ENCODE peak calls at places on chromosome 10, in ten cellular contexts. C, L, M, O, S, I, D, A, V and P are unnamed samples.

GRCh38 chr10:79179404-79180309 is 110.9 kb downstream of the ZMIZ1 start:
- DNase-seq in O (peak), L (no peak), A (no peak), I (no peak), V (no peak), D (peak), M (peak), C (no peak), S (no peak), P (no peak)

GRCh38 chr10:26488344-26488743 is 50.2 kb downstream of the APBB1IP start:
- DNase-seq in D (no peak), C (no peak), L (no peak), M (no peak), V (no peak), A (no peak), S (no peak), I (no peak), O (no peak), P (no peak)

GRCh38 chr10:36026081-36026480 is 384.0 kb upstream of the FZD8 start:
- DNase-seq in S (no peak), A (no peak), I (no peak), O (no peak), M (no peak), L (no peak), C (no peak), V (no peak), D (no peak), P (no peak)

GRCh38 chr10:125407000-125407502 is 246.7 kb upstream of the CTBP2 start:
- DNase-seq in O (no peak), D (no peak), I (peak), S (no peak), C (no peak), L (no peak), A (no peak), V (no peak), M (no peak), P (no peak)

GRCh38 chr10:111598433-111599059 is 521.7 kb downstream of the ADRA2A start:
- DNase-seq in M (peak), C (peak), V (peak), O (peak), S (peak), A (peak), I (peak), D (peak), L (peak), P (peak)

GRCh38 chr10:124735491-124736286 is 8.5 kb downstream of the FAM53B start:
- DNase-seq in I (no peak), A (no peak), S (no peak), D (no peak), V (no peak), M (no peak), C (no peak), O (no peak), L (no peak), P (peak)

GRCh38 chr10:43231523-43232078 is 35.3 kb downstream of the RASGEF1A start:
- DNase-seq in V (no peak), S (no peak), L (no peak), M (no peak), I (no peak), C (no peak), A (no peak), D (no peak), O (peak), P (no peak)

GRCh38 chr10:70952446-70952845 is 64.1 kb upstream of the PCBD1 start:
- DNase-seq in A (no peak), M (no peak), I (no peak), S (no peak), D (no peak), L (no peak), O (no peak), V (no peak), C (no peak), P (no peak)

GRCh38 chr10:4596951-4597350 is 229.1 kb upstream of the AKR1E2 start:
- DNase-seq in A (no peak), S (no peak), I (no peak), L (no peak), V (no peak), M (no peak), O (no peak), C (no peak), D (no peak), P (no peak)

GRCh38 chr10:87863102-87863943 is at the start of the genes KLLN and PTEN:
- DNase-seq in L (peak), M (peak), C (peak), S (peak), D (peak), O (peak), A (peak), V (peak), I (peak), P (peak)

GRCh38 chr10:60778978-60779668 is 845 bp downstream of the CDK1 start:
- DNase-seq in A (no peak), D (no peak), M (peak), C (no peak), L (no peak), V (no peak), S (peak), O (no peak), I (no peak), P (no peak)

GRCh38 chr10:116798859-116799258 is 50.4 kb upstream of the ENO4 start:
- DNase-seq in S (no peak), C (no peak), D (no peak), A (no peak), O (no peak), I (no peak), V (no peak), L (no peak), M (no peak), P (no peak)

GRCh38 chr10:72058989-72059842 is 29.1 kb downstream of the SPOCK2 start:
- DNase-seq in I (no peak), S (no peak), M (peak), D (no peak), C (no peak), A (no peak), O (no peak), L (no peak), V (no peak), P (no peak)

GRCh38 chr10:27344568-27345454 is 104.2 kb upstream of the ACBD5 start:
- DNase-seq in L (no peak), A (no peak), O (no peak), I (no peak), C (no peak), M (no peak), D (no peak), S (no peak), V (peak), P (no peak)

GRCh38 chr10:67936416-67936815 is 52.0 kb downstream of the SIRT1 start:
- DNase-seq in A (no peak), M (peak), D (no peak), C (no peak), L (no peak), O (no peak), S (no peak), I (no peak), V (no peak), P (no peak)

GRCh38 chr10:71773221-71773971 is at the start of gene VSIR:
- DNase-seq in I (peak), M (peak), S (peak), L (peak), O (peak), C (peak), A (peak), D (peak), V (peak), P (no peak)

GRCh38 chr10:106436123-106436740 is 728.3 kb downstream of the SORCS1 start:
- DNase-seq in O (no peak), A (no peak), D (no peak), I (no peak), V (no peak), M (no peak), L (no peak), S (no peak), C (no peak), P (no peak)

GRCh38 chr10:59362991-59363390 is 642 bp upstream of the FAM13C start:
- DNase-seq in L (no peak), O (peak), M (peak), S (no peak), I (no peak), V (no peak), A (no peak), D (peak), C (no peak), P (peak)
- TF ChIP-seq MAX in L (no peak), O (no peak), M (no peak), S (no peak), I (no peak), V (no peak), A (no peak), D (no peak), C (no peak), P (no peak)

GRCh38 chr10:28551086-28551485 is 18.2 kb downstream of the WAC start:
- DNase-seq in O (no peak), M (peak), C (no peak), I (no peak), L (no peak), D (no peak), A (no peak), S (no peak), V (no peak), P (no peak)
- TF ChIP-seq MAX in O (no peak), M (no peak), C (no peak), I (no peak), L (no peak), D (no peak), A (no peak), S (no peak), V (no peak), P (no peak)

GRCh38 chr10:127537924-127538323 is 11.2 kb upstream of the NPS start:
- DNase-seq in M (no peak), V (no peak), S (no peak), D (no peak), A (no peak), C (no peak), I (no peak), O (no peak), L (no peak), P (no peak)
- TF ChIP-seq MAX in M (no peak), V (no peak), S (no peak), D (no peak), A (no peak), C (no peak), I (no peak), O (no peak), L (no peak), P (no peak)

DNA sequence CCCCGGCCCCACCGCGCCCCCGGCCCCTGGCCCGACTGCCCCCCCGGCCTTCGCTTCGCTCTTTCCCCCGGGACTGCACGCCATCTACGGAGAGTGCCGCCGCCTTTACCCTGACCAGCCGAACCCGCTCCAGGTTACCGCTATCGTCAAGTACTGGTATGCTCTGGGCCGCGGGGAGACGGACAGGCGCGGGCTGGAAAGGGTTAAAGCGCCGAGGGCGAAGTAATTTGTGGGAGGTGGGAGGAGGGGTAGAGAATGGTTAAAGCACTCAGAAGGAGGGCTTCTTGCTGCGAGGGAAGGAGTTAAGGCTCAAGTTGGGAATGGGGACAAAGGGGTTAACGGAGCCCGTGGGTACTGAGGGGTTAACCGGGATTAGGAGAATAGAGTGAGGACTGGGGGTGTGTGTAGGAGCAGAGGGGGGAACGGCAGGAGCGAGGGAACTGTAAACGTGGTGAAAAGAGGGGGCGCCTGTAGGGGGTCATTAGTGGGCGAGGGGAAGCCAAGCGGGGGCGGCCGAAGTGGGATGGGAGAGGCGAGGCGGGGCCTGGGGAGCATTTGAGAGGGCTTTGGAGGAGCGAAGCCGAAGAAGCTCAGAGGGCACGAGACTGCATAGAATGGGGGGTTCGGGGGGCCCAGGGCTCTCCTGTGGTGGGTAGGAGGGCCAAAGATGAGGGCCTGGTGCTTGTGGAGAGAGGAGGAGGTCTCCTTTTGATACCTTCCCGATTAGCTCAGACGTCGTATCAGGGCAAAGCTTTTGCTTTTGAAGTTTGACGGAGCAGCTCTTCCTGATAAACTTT is 605 bp downstream of the SUFU start:
- DNase-seq in A (no peak), C (peak), M (peak), L (no peak), I (no peak), O (peak), S (peak), V (no peak), D (peak), P (peak)
- TF ChIP-seq MAX in A (peak), C (no peak), M (no peak), L (no peak), I (no peak), O (no peak), S (no peak), V (no peak), D (peak), P (peak)

DNA sequence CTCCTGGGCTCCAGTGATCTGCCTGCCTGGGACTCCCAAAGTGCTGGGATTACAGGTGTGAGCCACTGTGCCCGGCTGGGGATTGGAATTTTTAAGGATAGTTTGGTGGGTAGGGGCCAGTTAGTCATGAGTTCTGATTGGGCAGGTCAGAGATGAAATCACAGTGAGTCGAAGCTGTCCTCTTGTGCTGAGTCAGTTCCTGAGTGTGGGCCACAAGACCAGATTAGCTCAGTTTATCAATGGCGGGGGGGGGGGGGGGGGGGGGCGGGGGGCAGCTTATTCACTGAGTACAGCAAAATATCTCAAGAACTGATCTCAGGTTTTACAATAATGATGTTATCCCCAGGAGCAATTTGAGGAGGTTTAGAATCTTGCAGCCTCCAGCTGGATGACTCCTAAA is 11.6 kb upstream of the ERCC6 start:
- DNase-seq in I (peak), S (no peak), L (no peak), V (no peak), O (no peak), C (no peak), M (peak), D (no peak), A (no peak), P (no peak)
- TF ChIP-seq MAX in I (no peak), S (no peak), L (no peak), V (no peak), O (no peak), C (no peak), M (no peak), D (no peak), A (no peak), P (no peak)

GRCh38 chr10:58755688-58756087 is 243.0 kb downstream of the BICC1 start:
- DNase-seq in S (no peak), I (no peak), L (peak), V (no peak), D (no peak), M (no peak), O (no peak), C (no peak), A (no peak), P (no peak)
- TF ChIP-seq MAX in S (no peak), I (no peak), L (no peak), V (no peak), D (no peak), M (no peak), O (no peak), C (no peak), A (no peak), P (no peak)

GRCh38 chr10:86437447-86437846 is 70.9 kb upstream of the GRID1 start:
- DNase-seq in M (no peak), I (no peak), O (no peak), V (no peak), S (no peak), C (no peak), A (no peak), L (no peak), D (no peak), P (no peak)

GRCh38 chr10:86438091-86438749 is 71.6 kb upstream of the GRID1 start:
- DNase-seq in C (no peak), L (no peak), D (no peak), M (no peak), A (peak), S (no peak), I (no peak), O (no peak), V (no peak), P (no peak)

GRCh38 chr10:86440874-86441838 is 74.6 kb upstream of the GRID1 start:
- DNase-seq in C (no peak), A (peak), D (no peak), O (no peak), M (peak), S (no peak), L (peak), V (no peak), I (no peak), P (no peak)

GRCh38 chr10:86436963-86437362 is 70.4 kb upstream of the GRID1 start:
- DNase-seq in I (no peak), C (no peak), A (no peak), O (no peak), M (no peak), D (no peak), V (no peak), L (no peak), S (no peak), P (no peak)

DNA sequence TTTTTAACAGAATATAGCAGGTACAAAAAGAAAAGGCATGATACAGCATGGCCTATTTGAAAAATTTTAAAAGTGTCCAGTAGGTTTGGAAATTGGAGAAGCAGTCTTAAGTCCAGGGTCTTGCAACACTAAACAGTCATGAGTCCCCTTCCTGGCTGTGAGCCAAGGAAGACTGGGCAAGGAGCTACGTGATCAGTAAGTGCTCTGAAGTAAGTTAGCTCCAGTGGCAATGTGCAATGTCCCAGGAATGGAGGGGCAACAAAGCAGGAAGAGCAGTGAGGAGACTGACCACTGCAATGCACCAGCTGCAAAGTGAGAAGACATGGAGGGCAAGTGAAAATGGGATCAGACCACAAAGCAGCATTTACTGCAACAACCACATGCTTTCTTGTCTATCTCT is 72.9 kb upstream of the GRID1 start:
- DNase-seq in D (no peak), O (no peak), S (peak), C (no peak), V (no peak), L (peak), I (no peak), A (peak), M (no peak), P (no peak)
- TF ChIP-seq MAX in D (no peak), O (no peak), S (peak), C (no peak), V (no peak), L (no peak), I (no peak), A (peak), M (no peak), P (no peak)

GRCh38 chr10:114681542-114681941 is 23.5 kb upstream of the ABLIM1 start:
- DNase-seq in V (no peak), L (no peak), C (no peak), S (peak), M (peak), O (no peak), D (no peak), A (no peak), I (peak), P (no peak)
- TF ChIP-seq MAX in V (no peak), L (no peak), C (no peak), S (no peak), M (no peak), O (no peak), D (peak), A (no peak), I (no peak), P (no peak)